ENCODE peak calls at places on chromosomes 5 and 9, in seven cellular contexts. U is stomach; K is spleen; L is neural progenitor cell; M is CD4-positive, CD25-positive, alpha-beta regulatory T cell; Y is GM23338; G is transverse colon. X is an unnamed sample.
A peak's percentile ranks its signal among the peaks of the same experiment; 100 is the strongest.

GRCh38 chr5:173010021-173010420 is 26.4 kb downstream of the ATP6V0E1 start:
- DNase-seq in U (no peak), L (no peak), M (no peak), Y (no peak), K (no peak), G (no peak), X (no peak)

GRCh38 chr9:121604654-121605053 is 46.8 kb upstream of the DAB2IP start:
- DNase-seq in U (no peak), L (no peak), K (no peak), Y (no peak), G (no peak), M (no peak), X (no peak)

GRCh38 chr5:10521466-10522223 is 42.2 kb upstream of the ANKRD33B start:
- DNase-seq in Y (peak; percentile 62), G (no peak), U (no peak), M (no peak), L (no peak), K (no peak), X (no peak)

GRCh38 chr9:28909526-28909925 is 1336.2 kb upstream of the C9orf72 start:
- DNase-seq in M (no peak), L (no peak), G (no peak), K (no peak), Y (no peak), U (no peak), X (no peak)

GRCh38 chr9:123942542-123942941 is 12.6 kb upstream of the DENND1A start:
- DNase-seq in L (no peak), G (peak; percentile 85), K (no peak), U (peak; percentile 29), Y (no peak), M (no peak), X (no peak)

GRCh38 chr9:36398745-36399144 is 1.3 kb downstream of the RNF38 start:
- DNase-seq in M (no peak), U (no peak), Y (no peak), L (no peak), K (no peak), G (no peak), X (no peak)

GRCh38 chr5:83197326-83197725 is 120.0 kb downstream of the XRCC4 start:
- DNase-seq in K (no peak), Y (no peak), U (no peak), M (no peak), G (no peak), L (peak; percentile 41), X (no peak)

GRCh38 chr5:69364414-69364813 is 4.9 kb downstream of the AK6 start:
- DNase-seq in G (no peak), U (no peak), M (peak; percentile 34), Y (peak; percentile 13), L (no peak), K (no peak), X (no peak)

GRCh38 chr9:99720455-99721050 is 101.1 kb upstream of the NR4A3 start:
- DNase-seq in L (no peak), Y (no peak), U (no peak), K (no peak), G (no peak), M (peak; percentile 6), X (no peak)

GRCh38 chr5:154477382-154478223 is 424 bp downstream of the HAND1 start:
- DNase-seq in K (no peak), U (no peak), M (no peak), Y (peak; percentile 64), L (peak; percentile 77), G (no peak), X (no peak)

GRCh38 chr9:104906441-104907277 is 21.3 kb downstream of the ABCA1 start:
- DNase-seq in L (no peak), K (no peak), Y (no peak), U (no peak), G (no peak), M (no peak), X (no peak)

GRCh38 chr9:19379697-19380046 is 364 bp downstream of the RPS6 start:
- DNase-seq in G (peak; percentile 42), L (peak; percentile 60), K (peak; percentile 91), M (no peak), Y (peak; percentile 35), U (no peak), X (no peak)

GRCh38 chr5:69504036-69504435 is 11.4 kb downstream of the OCLN start:
- DNase-seq in U (no peak), Y (no peak), M (no peak), L (no peak), K (no peak), G (no peak), X (no peak)

DNA sequence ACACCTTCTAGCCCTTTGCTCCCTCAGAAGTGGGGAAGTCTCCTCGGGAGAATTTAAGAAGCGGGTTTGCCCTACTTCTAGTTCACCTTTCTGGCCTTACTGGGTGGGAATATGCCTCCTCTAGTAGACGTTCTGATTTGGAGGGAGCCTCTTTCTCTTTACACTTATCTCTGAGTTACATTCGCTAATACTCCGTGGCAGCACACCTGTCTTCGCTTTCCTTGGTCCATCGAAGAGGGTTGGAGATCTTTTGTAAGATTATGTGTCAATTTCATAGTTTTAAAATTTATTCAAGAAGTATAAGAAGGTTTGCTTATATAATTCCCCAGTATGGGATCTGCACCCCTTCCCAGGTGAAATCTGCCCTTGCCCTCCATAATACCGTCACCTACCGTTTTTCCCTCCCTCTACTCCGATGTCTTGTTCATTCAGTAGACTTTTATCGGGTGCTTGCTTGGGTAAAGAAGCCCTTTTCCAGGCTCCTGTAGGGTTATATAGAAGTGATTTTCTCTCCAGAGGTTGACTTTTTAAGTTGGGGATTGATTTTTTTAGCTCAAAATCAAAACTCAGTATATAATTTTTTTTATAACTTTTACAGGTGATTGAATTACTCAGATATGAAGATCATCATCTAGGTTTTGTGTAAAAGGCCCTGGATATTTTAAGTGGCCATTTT is 1.1 kb downstream of the GPBP1 start:
- DNase-seq in K (no peak), G (no peak), L (peak; percentile 22), Y (no peak), M (peak; percentile 22), U (no peak), X (no peak)
- H3K4me1 ChIP-seq in K (peaks cover 56% of the 10 kb centered on the region), G (no peaks in the 10 kb centered on the region), L (peaks cover 22% of the 10 kb centered on the region), Y (peaks cover 22% of the 10 kb centered on the region), M (peaks cover 55% of the 10 kb centered on the region), U (peaks cover 56% of the 10 kb centered on the region), X (peaks cover 39% of the 10 kb centered on the region)

GRCh38 chr5:124665035-124665434 is 81.4 kb downstream of the ZNF608 start:
- DNase-seq in G (no peak), M (no peak), Y (no peak), L (no peak), U (no peak), K (no peak), X (no peak)
- H3K4me1 ChIP-seq in G (peaks cover 34% of the 10 kb centered on the region), M (no peaks in the 10 kb centered on the region), Y (peaks cover 54% of the 10 kb centered on the region), L (peaks cover 88% of the 10 kb centered on the region), U (peaks cover 91% of the 10 kb centered on the region), K (no peaks in the 10 kb centered on the region), X (no peaks in the 10 kb centered on the region)

GRCh38 chr9:87406545-87407166 is 91.0 kb upstream of the DAPK1 start:
- DNase-seq in K (no peak), Y (peak; percentile 65), G (no peak), M (no peak), L (no peak), U (no peak), X (no peak)
- H3K4me1 ChIP-seq in K (no peaks in the 10 kb centered on the region), Y (peaks cover 69% of the 10 kb centered on the region), G (no peaks in the 10 kb centered on the region), M (no peaks in the 10 kb centered on the region), L (peaks cover 23% of the 10 kb centered on the region), U (no peaks in the 10 kb centered on the region), X (no peaks in the 10 kb centered on the region)

DNA sequence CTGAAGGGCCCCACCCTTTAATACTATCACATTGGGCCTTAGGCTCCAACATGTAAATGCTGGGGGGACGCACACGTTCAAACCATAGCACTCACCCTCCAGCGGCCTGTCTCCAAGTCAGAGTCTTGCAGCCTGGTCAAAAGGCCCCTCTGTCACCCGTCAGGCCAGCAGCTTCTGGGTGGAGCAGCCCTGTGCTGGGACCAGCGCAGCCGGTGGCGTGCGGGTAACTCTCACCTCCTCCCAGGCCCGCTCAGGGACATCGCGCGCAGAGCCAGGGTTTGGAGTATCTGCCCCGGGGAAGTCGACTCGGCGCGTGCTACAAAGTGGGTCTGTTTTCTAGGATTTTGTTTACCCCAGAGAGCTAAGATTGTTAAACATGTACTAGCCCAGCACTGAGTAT is 93.0 kb upstream of the COL5A1 start:
- DNase-seq in L (no peak), U (no peak), K (peak; percentile 41), M (no peak), Y (no peak), G (no peak), X (no peak)
- H3K4me1 ChIP-seq in L (peaks cover 10% of the 10 kb centered on the region), U (peaks cover 25% of the 10 kb centered on the region), K (peaks cover 4% of the 10 kb centered on the region), M (no peaks in the 10 kb centered on the region), Y (peaks cover 3% of the 10 kb centered on the region), G (no peaks in the 10 kb centered on the region), X (no peaks in the 10 kb centered on the region)

GRCh38 chr9:129994947-129995346 is 48.0 kb downstream of the FNBP1 start:
- DNase-seq in L (no peak), Y (no peak), K (no peak), G (no peak), U (no peak), M (no peak), X (no peak)
- H3K4me1 ChIP-seq in L (no peaks in the 10 kb centered on the region), Y (peaks cover 7% of the 10 kb centered on the region), K (peaks cover 87% of the 10 kb centered on the region), G (peaks cover 31% of the 10 kb centered on the region), U (peaks cover 71% of the 10 kb centered on the region), M (peaks cover 93% of the 10 kb centered on the region), X (peaks cover 76% of the 10 kb centered on the region)

GRCh38 chr9:77841739-77842386 is 189.7 kb downstream of the GNAQ start:
- DNase-seq in G (no peak), K (no peak), M (peak; percentile 26), L (no peak), Y (no peak), U (no peak), X (no peak)

GRCh38 chr9:77843088-77843985 is 188.3 kb downstream of the GNAQ start:
- DNase-seq in M (no peak), Y (peak; percentile 45), K (no peak), L (no peak), U (no peak), G (no peak), X (no peak)

GRCh38 chr9:77847626-77848025 is 184.0 kb downstream of the GNAQ start:
- DNase-seq in K (no peak), Y (no peak), M (no peak), U (no peak), G (no peak), L (no peak), X (no peak)

GRCh38 chr9:77846957-77847574 is 184.5 kb downstream of the GNAQ start:
- DNase-seq in M (no peak), Y (no peak), L (no peak), G (no peak), U (no peak), K (no peak), X (no peak)

GRCh38 chr9:77844415-77844814 is 187.2 kb downstream of the GNAQ start:
- DNase-seq in Y (no peak), L (no peak), U (no peak), M (no peak), K (no peak), G (no peak), X (no peak)
- H3K4me1 ChIP-seq in Y (no peaks in the 10 kb centered on the region), L (peaks cover 21% of the 10 kb centered on the region), U (peaks cover 88% of the 10 kb centered on the region), M (peaks cover 3% of the 10 kb centered on the region), K (peaks cover 19% of the 10 kb centered on the region), G (peaks cover 19% of the 10 kb centered on the region), X (peaks cover 5% of the 10 kb centered on the region)

GRCh38 chr5:149141957-149142851 is 911 bp downstream of the ABLIM3 start:
- DNase-seq in K (no peak), G (no peak), Y (peak; percentile 25), M (no peak), L (peak; percentile 16), U (no peak), X (no peak)
- H3K4me1 ChIP-seq in K (peaks cover 23% of the 10 kb centered on the region), G (no peaks in the 10 kb centered on the region), Y (peaks cover 6% of the 10 kb centered on the region), M (peaks cover 10% of the 10 kb centered on the region), L (peaks cover 4% of the 10 kb centered on the region), U (peaks cover 38% of the 10 kb centered on the region), X (peaks cover 5% of the 10 kb centered on the region)